ENCODE peak calls at places on chromosomes 2 and 18, in four cellular contexts. N, Y, O and D are unnamed samples.

GRCh38 chr18:75066936-75067335 is 142.0 kb downstream of the PTGR3 start:
- DNase-seq in N (no peak), Y (no peak), O (no peak), D (no peak)

GRCh38 chr2:186126181-186126580 is 359.9 kb upstream of the ZC3H15 start:
- DNase-seq in N (no peak), Y (no peak), O (no peak), D (no peak)

GRCh38 chr18:30970201-30970816 is 72.2 kb downstream of the DSC3 start:
- DNase-seq in N (no peak), Y (no peak), O (peak; percentile 62), D (no peak)

GRCh38 chr2:129253461-129253812 is 726.0 kb upstream of the RAB6C start:
- DNase-seq in N (no peak), Y (no peak), O (no peak), D (no peak)

GRCh38 chr18:3912705-3913104 is 462.7 kb downstream of the TGIF1 start:
- DNase-seq in N (no peak), Y (no peak), O (no peak), D (no peak)

GRCh38 chr2:106356291-106356690 is 111.9 kb downstream of the RGPD3 start:
- DNase-seq in N (no peak), Y (no peak), O (no peak), D (no peak)

GRCh38 chr2:109715302-109715937 is 78.7 kb upstream of the RGPD5 start:
- DNase-seq in N (no peak), Y (no peak), O (no peak), D (no peak)

GRCh38 chr2:10252202-10252601 is 50.5 kb upstream of the HPCAL1 start:
- DNase-seq in N (no peak), Y (no peak), O (no peak), D (no peak)

GRCh38 chr18:56257215-56257614 is 381.2 kb downstream of the TXNL1 start:
- DNase-seq in N (peak; percentile 75), Y (no peak), O (no peak), D (no peak)

GRCh38 chr2:237798236-237799059 is at the start of gene RBM44:
- DNase-seq in N (no peak), Y (no peak), O (no peak), D (no peak)

GRCh38 chr2:83567551-83567950 is 891.5 kb downstream of the SUCLG1 start:
- DNase-seq in N (no peak), Y (no peak), O (no peak), D (no peak)

GRCh38 chr2:236972491-236973379 is 113.0 kb upstream of the COPS8 start:
- DNase-seq in N (peak; percentile 88), Y (no peak), O (peak; percentile 47), D (no peak)

GRCh38 chr2:172705352-172705751 is 30.3 kb upstream of the RAPGEF4 start:
- DNase-seq in N (no peak), Y (no peak), O (no peak), D (no peak)

GRCh38 chr18:67525328-67526110 is 9.0 kb upstream of the DSEL start:
- DNase-seq in N (peak; percentile 82), Y (no peak), O (no peak), D (no peak)

GRCh38 chr2:241636182-241636982 is 576 bp downstream of the THAP4 start:
- DNase-seq in N (peak; percentile 43), Y (peak; percentile 13), O (no peak), D (peak; percentile 19)

GRCh38 chr2:152054593-152054992 is 44.3 kb downstream of the CACNB4 start:
- DNase-seq in N (peak; percentile 67), Y (no peak), O (no peak), D (no peak)

GRCh38 chr2:28419705-28420270 is 27.1 kb downstream of the FOSL2 start:
- DNase-seq in N (no peak), Y (no peak), O (no peak), D (no peak)